ENCODE peak calls at places on chromosome 21, in five cellular contexts. Y is heart right ventricle, Q is body of pancreas, T is breast epithelium, Z is cardiac muscle cell. X is an unnamed sample.

GRCh38 chr21:15740383-15740782 is 10.6 kb downstream of the USP25 start:
- DNase-seq in Y (no peak), Q (no peak), T (no peak), Z (no peak), X (no peak)

GRCh38 chr21:32994305-32994704 is 31.4 kb upstream of the OLIG2 start:
- DNase-seq in Y (no peak), Q (no peak), T (no peak), Z (peak; percentile 43), X (no peak)

GRCh38 chr21:35390013-35390776 is 341.1 kb upstream of the RUNX1 start:
- DNase-seq in Y (no peak), Q (peak; percentile 49), T (no peak), Z (peak; percentile 44), X (no peak)

GRCh38 chr21:16709866-16710550 is 802.8 kb upstream of the CXADR start:
- DNase-seq in Y (no peak), Q (no peak), T (no peak), Z (peak; percentile 76), X (no peak)

GRCh38 chr21:14630556-14631069 is 84.5 kb upstream of the SAMSN1 start:
- DNase-seq in Y (no peak), Q (no peak), T (no peak), Z (no peak), X (no peak)

GRCh38 chr21:33152228-33153130 is 77.3 kb upstream of the IFNAR2 start:
- DNase-seq in Y (no peak), Q (peak; percentile 14), T (no peak), Z (no peak), X (no peak)

GRCh38 chr21:46605759-46606426 is 1.0 kb upstream of the S100B start:
- DNase-seq in Y (peak; percentile 36), Q (peak; percentile 25), T (no peak), Z (no peak), X (no peak)

GRCh38 chr21:16084776-16085364 is 355.1 kb downstream of the USP25 start:
- DNase-seq in Y (peak; percentile 42), Q (peak; percentile 23), T (no peak), Z (peak; percentile 34), X (no peak)

GRCh38 chr21:32626633-32627196 is 14.5 kb upstream of the CFAP298 start:
- DNase-seq in Y (no peak), Q (no peak), T (no peak), Z (peak; percentile 62), X (no peak)

GRCh38 chr21:32463889-32464300 is 51.4 kb downstream of the EVA1C start:
- DNase-seq in Y (no peak), Q (no peak), T (no peak), Z (peak; percentile 96), X (no peak)

GRCh38 chr21:15096146-15096545 is 31.3 kb upstream of the NRIP1 start:
- DNase-seq in Y (no peak), Q (no peak), T (no peak), Z (no peak), X (no peak)

GRCh38 chr21:17519965-17520364 is 7.1 kb downstream of the CXADR start:
- DNase-seq in Y (no peak), Q (no peak), T (no peak), Z (no peak), X (no peak)

GRCh38 chr21:18499761-18500376 is 96.3 kb upstream of the TMPRSS15 start:
- DNase-seq in Y (no peak), Q (peak; percentile 63), T (no peak), Z (peak; percentile 50), X (no peak)

GRCh38 chr21:34517491-34518245 is 5.7 kb upstream of the KCNE1 start:
- DNase-seq in Y (no peak), Q (peak; percentile 32), T (no peak), Z (no peak), X (no peak)

GRCh38 chr21:33975548-33976081 is 60.0 kb upstream of the ATP5PO start:
- DNase-seq in Y (no peak), Q (no peak), T (no peak), Z (no peak), X (no peak)

GRCh38 chr21:35025206-35026152 is 23.6 kb downstream of the RUNX1 start:
- DNase-seq in Y (no peak), Q (no peak), T (no peak), Z (peak; percentile 19), X (peak; percentile 28)

GRCh38 chr21:16534408-16535099 is 804.8 kb downstream of the USP25 start:
- DNase-seq in Y (peak; percentile 63), Q (peak; percentile 68), T (peak; percentile 70), Z (peak; percentile 96), X (peak; percentile 87)

GRCh38 chr21:33396966-33397365 is 6.2 kb upstream of the IFNGR2 start:
- DNase-seq in Y (peak; percentile 29), Q (no peak), T (no peak), Z (peak; percentile 93), X (no peak)

GRCh38 chr21:35239811-35240219 is 190.7 kb upstream of the RUNX1 start:
- DNase-seq in Y (peak; percentile 29), Q (no peak), T (no peak), Z (no peak), X (no peak)

GRCh38 chr21:41766051-41766882 is 585 bp downstream of the RIPK4 start:
- DNase-seq in Y (no peak), Q (peak; percentile 63), T (no peak), Z (peak; percentile 30), X (no peak)

GRCh38 chr21:41763398-41763931 is 3.4 kb downstream of the RIPK4 start:
- DNase-seq in Y (no peak), Q (peak; percentile 31), T (peak; percentile 83), Z (no peak), X (no peak)

GRCh38 chr21:41763996-41764395 is 2.9 kb downstream of the RIPK4 start:
- DNase-seq in Y (no peak), Q (peak; percentile 11), T (no peak), Z (no peak), X (no peak)

GRCh38 chr21:41765393-41765950 is 1.4 kb downstream of the RIPK4 start:
- DNase-seq in Y (no peak), Q (no peak), T (no peak), Z (no peak), X (no peak)

DNA sequence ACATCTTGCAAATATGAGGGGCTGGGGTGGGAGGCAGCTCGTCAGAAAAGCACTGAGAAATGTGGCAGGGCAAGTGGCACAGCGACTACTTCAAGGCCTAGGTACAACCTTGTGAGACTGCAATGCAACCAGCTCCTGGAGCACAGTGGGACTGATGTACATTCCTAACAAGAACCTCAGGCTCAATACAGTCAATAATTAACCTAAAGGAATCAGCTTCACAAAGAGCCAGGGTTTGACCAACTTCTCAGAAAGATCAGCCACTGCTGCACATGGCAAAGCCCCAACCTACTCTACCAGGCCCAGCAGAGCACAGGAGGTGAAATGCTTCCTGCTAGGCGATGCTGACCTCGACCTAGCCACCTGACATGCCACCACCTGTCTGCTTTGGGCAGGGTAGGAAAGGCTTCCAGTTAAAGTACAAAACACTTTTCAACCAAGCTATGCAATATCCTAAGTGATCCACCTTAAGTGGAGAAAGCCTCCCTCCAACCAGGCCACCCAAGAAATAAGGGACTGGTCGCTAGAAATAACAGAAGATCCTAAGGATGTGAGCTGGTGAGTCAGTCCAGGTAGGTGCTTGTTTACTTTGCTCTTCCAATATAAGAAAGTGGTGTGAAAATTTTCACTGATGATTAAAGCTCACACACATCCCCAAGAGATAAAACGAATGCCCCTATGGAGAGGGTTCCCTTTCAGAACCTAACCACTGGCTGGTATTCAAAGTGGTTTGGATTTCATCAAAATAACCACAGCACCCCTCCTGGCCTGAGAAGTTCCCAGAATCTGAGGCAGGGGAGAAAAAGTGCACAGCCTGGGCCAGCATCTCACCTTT is 2.1 kb downstream of the RIPK4 start:
- DNase-seq in Y (no peak), Q (peak; percentile 76), T (no peak), Z (no peak), X (no peak)
- H3K4me3 ChIP-seq in Y (no peak overlapping the region), Q (no peak overlapping the region), T (no peak overlapping the region), Z (no peak overlapping the region), X (no peak overlapping the region)

GRCh38 chr21:27953328-27954045 is 986.6 kb upstream of the ADAMTS5 start:
- DNase-seq in Y (no peak), Q (no peak), T (no peak), Z (no peak), X (no peak)
- TF ChIP-seq CTCF in Y (no peak), Q (no peak), T (no peak), Z (no peak), X (no peak)

DNA sequence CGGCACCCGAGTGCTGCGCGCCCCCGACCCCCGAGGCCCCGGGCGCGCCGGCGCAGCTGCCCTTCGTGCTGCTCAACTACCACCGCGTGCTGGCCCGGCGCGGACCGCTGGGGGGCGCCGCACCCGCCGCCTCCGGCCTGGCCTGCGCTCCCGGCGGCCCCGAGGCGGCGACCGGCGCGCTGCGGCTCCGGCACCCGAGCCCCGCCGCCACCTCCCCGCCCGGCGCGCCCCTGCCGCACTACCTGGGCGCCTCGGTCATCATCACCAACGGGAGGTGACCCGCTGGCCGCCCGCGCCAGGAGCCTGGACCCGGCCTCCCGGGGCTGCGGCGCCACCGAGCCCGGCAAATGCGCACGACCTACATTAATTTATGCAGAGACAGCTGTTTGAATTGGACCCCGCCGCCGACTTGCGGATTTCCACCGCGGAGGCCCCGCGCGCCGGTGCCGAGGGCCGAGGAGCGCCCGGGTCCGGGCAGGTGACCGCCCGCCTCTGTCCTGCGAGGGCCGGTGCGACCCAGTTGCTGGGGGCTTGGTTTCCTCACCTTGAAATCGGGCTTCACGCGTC is 49.0 kb downstream of the SIM2 start:
- DNase-seq in Y (peak; percentile 60), Q (peak; percentile 78), T (no peak), Z (peak; percentile 51), X (no peak)
- H3K27ac ChIP-seq in Y (no peak overlapping the region), Q (no peak overlapping the region), T (no peak overlapping the region), Z (no peak overlapping the region), X (no peak overlapping the region)

DNA sequence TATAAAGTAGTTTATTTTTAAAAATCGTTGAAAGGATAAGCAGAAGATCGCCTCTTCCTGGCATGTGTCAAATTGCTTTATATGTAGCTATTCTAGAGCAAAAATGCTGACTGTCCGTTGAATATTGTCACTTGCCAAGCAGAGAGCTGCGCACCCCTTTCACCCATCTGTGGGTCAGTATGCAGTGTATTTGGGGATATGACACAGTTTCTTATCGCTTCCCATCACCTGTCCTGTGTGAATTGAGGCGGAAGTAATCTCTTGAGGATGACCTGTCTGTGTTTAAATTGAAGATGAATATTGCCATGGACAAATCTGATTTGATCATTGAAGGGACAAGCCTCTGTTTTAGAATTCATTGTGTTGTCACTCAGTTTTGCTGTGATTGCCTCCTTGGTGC is 52.2 kb downstream of the POFUT2 start:
- DNase-seq in Y (no peak), Q (no peak), T (no peak), Z (no peak), X (no peak)
- H3K4me3 ChIP-seq in Y (no peak overlapping the region), Q (no peak overlapping the region), T (no peak overlapping the region), Z (no peak overlapping the region), X (no peak overlapping the region)

GRCh38 chr21:31157756-31158155 is 119.5 kb upstream of the KRTAP19-8 start:
- DNase-seq in Y (no peak), Q (no peak), T (no peak), Z (no peak), X (no peak)
- TF ChIP-seq CTCF in Y (no peak), Q (no peak), T (no peak), Z (no peak), X (no peak)

X was measured in coronary artery.